ENCODE peak calls at places on chromosome 13, in nine cellular contexts. I is activated gamma-delta T cell treated with Interleukin-2 at 50 U/mL for 16 hours; M is GM03348; Z is fibroblast of gingiva; K is glutamatergic neuron; C is effector memory CD4-positive, alpha-beta T cell; A is fibroblast of the conjunctiva; W is GM12891; V is Karpas-422. G is an unnamed sample.

GRCh38 chr13:74107598-74107997 is 26.6 kb downstream of the KLF12 start:
- DNase-seq in A (no peak), Z (no peak), W (no peak), M (no peak), C (no peak), K (no peak), V (no peak), I (no peak), G (no peak)

GRCh38 chr13:109740121-109740520 is 46.3 kb downstream of the IRS2 start:
- DNase-seq in Z (no peak), W (no peak), M (no peak), C (no peak), V (no peak), A (no peak), K (no peak), I (no peak), G (no peak)

GRCh38 chr13:31887311-31887710 is 144.3 kb upstream of the FRY start:
- DNase-seq in K (no peak), W (no peak), V (no peak), I (no peak), C (no peak), M (peak), A (no peak), Z (peak), G (no peak)

GRCh38 chr13:31035162-31035951 is 102.9 kb downstream of the TEX26 start:
- DNase-seq in K (no peak), V (no peak), I (no peak), W (no peak), Z (no peak), A (no peak), M (peak), C (no peak), G (no peak)

GRCh38 chr13:46288570-46289259 is 77.0 kb downstream of the LRRC63 start:
- DNase-seq in I (no peak), V (peak), K (no peak), C (no peak), Z (peak), W (no peak), A (peak), M (peak), G (no peak)

GRCh38 chr13:51590966-51591627 is 6.8 kb downstream of the WDFY2 start:
- DNase-seq in K (no peak), A (peak), Z (peak), M (peak), I (no peak), W (no peak), C (no peak), V (no peak), G (no peak)

GRCh38 chr13:94550030-94550738 is 45.8 kb downstream of the TGDS start:
- DNase-seq in A (peak), V (no peak), C (no peak), W (no peak), Z (no peak), I (no peak), K (no peak), M (no peak), G (no peak)

GRCh38 chr13:90891329-90891728 is 456.2 kb upstream of the MIR17HG start:
- DNase-seq in K (no peak), I (no peak), W (no peak), M (no peak), C (no peak), A (no peak), V (no peak), Z (no peak), G (no peak)

GRCh38 chr13:69565334-69565733 is 542.3 kb upstream of the ATXN8OS start:
- DNase-seq in V (peak), C (no peak), I (no peak), M (no peak), W (peak), K (peak), A (no peak), Z (no peak), G (no peak)

GRCh38 chr13:93689333-93689732 is 462.7 kb downstream of the GPC6 start:
- DNase-seq in Z (no peak), A (no peak), K (no peak), I (no peak), W (no peak), V (no peak), C (no peak), M (peak), G (no peak)

GRCh38 chr13:80716610-80717081 is 375.7 kb upstream of the SPRY2 start:
- DNase-seq in Z (peak), I (no peak), A (peak), W (no peak), V (no peak), C (no peak), K (peak), M (no peak), G (no peak)

GRCh38 chr13:51221108-51221507 is 1.1 kb upstream of the FAM124A start:
- DNase-seq in M (no peak), K (no peak), W (no peak), Z (no peak), A (no peak), C (no peak), I (no peak), V (no peak), G (no peak)

GRCh38 chr13:71979616-71980015 is 112.6 kb upstream of the DACH1 start:
- DNase-seq in M (no peak), A (no peak), W (no peak), Z (no peak), I (no peak), C (no peak), K (no peak), V (no peak), G (no peak)

GRCh38 chr13:22176968-22177545 is 506.2 kb downstream of the FGF9 start:
- DNase-seq in V (no peak), C (no peak), A (no peak), M (no peak), I (no peak), W (no peak), Z (no peak), K (no peak), G (no peak)

GRCh38 chr13:111968611-111969010 is 98.3 kb upstream of the SOX1 start:
- DNase-seq in M (no peak), C (no peak), V (no peak), K (no peak), Z (no peak), W (no peak), I (no peak), A (no peak), G (no peak)

GRCh38 chr13:20132052-20132634 is 28.7 kb downstream of the GJA3 start:
- DNase-seq in V (no peak), C (no peak), Z (no peak), A (no peak), M (no peak), I (no peak), W (no peak), K (no peak), G (no peak)

G was measured in CD8-positive, alpha-beta T cell.